ENCODE peak calls at places on chromosome 2, in seven cellular contexts. C is heart left ventricle, E is AG04450, Z is astrocyte of the spinal cord, H is cardiac fibroblast, I is left ventricle myocardium inferior, V is lower lobe of right lung. R is an unnamed sample.

GRCh38 chr2:207833265-207833751 is 63.6 kb upstream of the FZD5 start:
- DNase-seq in C (no peak), E (no peak), Z (no peak), H (peak; percentile 15), I (no peak), V (no peak), R (no peak)

GRCh38 chr2:20633794-20634259 is 17.1 kb downstream of the HS1BP3 start:
- DNase-seq in C (no peak), E (no peak), Z (no peak), H (no peak), I (peak; percentile 36), V (peak; percentile 87), R (no peak)

GRCh38 chr2:158061763-158062162 is 39.9 kb upstream of the UPP2 start:
- DNase-seq in C (no peak), E (no peak), Z (no peak), H (no peak), I (no peak), V (no peak), R (no peak)

GRCh38 chr2:206814486-206814885 is 49.1 kb downstream of the FASTKD2 start:
- DNase-seq in C (no peak), E (no peak), Z (no peak), H (no peak), I (no peak), V (no peak), R (no peak)

GRCh38 chr2:138115664-138116063 is 151.4 kb downstream of the HNMT start:
- DNase-seq in C (no peak), E (no peak), Z (no peak), H (peak; percentile 68), I (no peak), V (no peak), R (no peak)

GRCh38 chr2:241550616-241551580 is 7.6 kb upstream of the BOK start:
- DNase-seq in C (no peak), E (no peak), Z (no peak), H (no peak), I (no peak), V (no peak), R (no peak)

GRCh38 chr2:155792666-155793065 is 539.9 kb downstream of the NR4A2 start:
- DNase-seq in C (no peak), E (no peak), Z (no peak), H (no peak), I (no peak), V (no peak), R (no peak)

GRCh38 chr2:104249666-104250065 is 604.2 kb upstream of the POU3F3 start:
- DNase-seq in C (no peak), E (no peak), Z (no peak), H (no peak), I (no peak), V (no peak), R (no peak)

GRCh38 chr2:173964565-173965371 is 405 bp downstream of the SP3 start:
- DNase-seq in C (peak; percentile 92), E (peak; percentile 71), Z (peak; percentile 87), H (peak; percentile 86), I (peak; percentile 91), V (peak; percentile 92), R (peak; percentile 49)

GRCh38 chr2:113056501-113056900 is 2.5 kb upstream of the IL36RN start:
- DNase-seq in C (no peak), E (no peak), Z (no peak), H (peak; percentile 3), I (no peak), V (no peak), R (no peak)

GRCh38 chr2:223235986-223236385 is 184.0 kb downstream of the KCNE4 start:
- DNase-seq in C (no peak), E (no peak), Z (no peak), H (peak; percentile 27), I (no peak), V (no peak), R (no peak)

GRCh38 chr2:9982248-9982647 is 30.8 kb downstream of the GRHL1 start:
- DNase-seq in C (no peak), E (peak; percentile 83), Z (peak; percentile 74), H (peak; percentile 93), I (no peak), V (no peak), R (peak; percentile 80)

GRCh38 chr2:46096272-46096671 is 200.9 kb upstream of the EPAS1 start:
- DNase-seq in C (no peak), E (no peak), Z (no peak), H (peak; percentile 44), I (no peak), V (no peak), R (no peak)

GRCh38 chr2:238456449-238456848 is 29.7 kb downstream of the ASB1 start:
- DNase-seq in C (no peak), E (no peak), Z (no peak), H (no peak), I (no peak), V (no peak), R (no peak)

DNA sequence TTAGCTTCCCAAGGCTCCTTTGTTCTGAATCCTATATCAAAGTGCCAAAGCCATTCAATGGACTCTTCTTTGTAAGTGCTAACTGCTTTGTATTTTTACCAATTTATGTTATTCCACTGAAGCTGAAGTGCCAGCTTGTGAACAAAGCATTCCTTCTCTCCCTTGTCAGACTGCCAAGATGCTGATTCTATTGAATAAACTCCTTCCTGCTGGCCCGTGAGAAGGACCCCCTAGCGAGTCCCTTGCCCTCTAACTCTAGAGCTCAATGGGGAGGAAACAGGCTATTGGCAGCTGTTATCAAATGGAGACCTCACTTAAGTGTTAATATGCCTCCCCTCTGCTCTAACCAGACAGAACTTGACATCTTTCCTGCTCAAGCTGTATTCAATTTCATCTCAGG is 1097.9 kb upstream of the CNTNAP5 start:
- DNase-seq in C (no peak), E (no peak), Z (no peak), H (no peak), I (no peak), V (no peak), R (peak; percentile 2)
- H3K4me3 ChIP-seq in C (no peak overlapping the region), E (no peak overlapping the region), Z (no peak overlapping the region), H (no peak overlapping the region), I (no peak overlapping the region), V (no peak overlapping the region), R (no peak overlapping the region)

DNA sequence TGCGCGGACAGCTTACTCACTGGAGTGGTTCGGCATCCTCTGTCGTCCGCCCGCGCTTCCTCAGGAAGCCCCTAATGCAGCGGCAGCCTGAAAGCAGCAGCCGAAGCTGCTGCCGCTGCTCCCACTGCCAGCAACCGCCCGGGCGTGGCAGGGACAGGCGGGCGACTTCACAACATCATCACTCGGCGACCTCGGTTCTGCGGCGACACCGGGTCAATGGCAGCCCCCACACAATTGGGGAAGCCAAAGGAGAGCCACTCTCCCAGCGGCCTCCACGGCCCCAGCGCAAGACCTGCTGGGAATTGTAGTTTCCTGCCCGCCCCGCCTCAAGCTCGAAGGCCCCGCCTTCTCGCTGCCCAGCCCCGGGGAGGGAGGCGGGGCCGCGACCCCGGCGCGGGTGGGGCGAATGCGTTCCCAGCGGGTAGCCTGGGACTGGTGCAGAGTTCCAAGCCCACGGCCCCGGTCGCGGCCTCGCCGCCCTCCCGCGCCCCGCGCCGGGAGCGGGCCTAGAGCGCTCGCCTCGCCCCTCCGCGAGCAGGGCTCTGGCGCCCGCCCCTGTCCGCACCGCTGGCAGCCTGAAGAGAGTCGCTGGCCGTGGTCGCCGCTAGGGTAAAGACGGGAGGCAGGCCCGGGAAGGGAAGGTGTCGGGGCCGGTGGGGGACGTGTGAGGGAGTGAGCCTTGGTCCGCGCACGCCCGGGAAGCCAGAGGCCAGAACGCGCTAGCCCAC is at the start of the genes STRADB and TRAK2:
- DNase-seq in C (peak; percentile 97), E (peak; percentile 68), Z (peak; percentile 96), H (peak; percentile 95), I (peak; percentile 96), V (peak; percentile 96), R (peak; percentile 73)
- TF ChIP-seq CTCF in C (peak; percentile 21), E (peak; percentile 10), Z (peak; percentile 16), H (peak; percentile 30), I (peak; percentile 62), V (peak; percentile 33), R (peak; percentile 16)

DNA sequence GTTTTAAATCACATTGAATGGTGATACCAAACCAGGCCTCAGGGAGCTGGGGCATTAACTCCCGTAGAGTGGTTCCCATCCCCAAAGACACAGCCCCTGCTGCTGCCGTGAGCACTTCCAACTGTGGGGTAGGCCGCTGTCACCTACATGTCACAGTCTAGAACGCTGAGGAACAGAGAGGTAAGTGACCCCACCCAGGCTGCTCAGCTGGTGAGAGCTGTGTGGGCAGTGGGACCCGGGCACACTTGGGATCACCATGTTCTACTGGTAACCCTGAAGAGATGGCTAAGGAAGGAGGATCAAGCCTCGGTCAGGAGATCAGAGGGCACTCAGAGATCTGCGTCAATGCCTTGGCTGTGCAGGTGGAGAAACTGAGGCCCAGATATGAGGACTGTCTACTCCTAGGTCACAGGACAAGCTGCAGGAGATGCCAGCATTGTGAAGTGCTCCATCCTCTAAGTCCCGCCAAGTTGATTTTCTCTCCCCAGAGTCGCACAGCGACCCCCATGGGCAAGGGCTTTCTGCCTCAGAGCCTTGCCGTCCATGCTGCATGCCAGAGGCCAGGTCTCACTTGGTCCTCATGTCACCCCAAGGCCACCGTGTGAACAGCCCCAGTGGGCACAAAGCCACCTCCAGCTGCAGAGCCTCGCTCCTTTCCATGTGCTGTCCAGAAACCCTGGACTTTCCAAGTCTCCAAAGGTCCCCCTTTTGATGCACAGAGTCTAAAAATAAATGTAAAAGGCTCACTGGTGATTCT is 144.2 kb upstream of the OTOS start:
- DNase-seq in C (no peak), E (no peak), Z (no peak), H (no peak), I (no peak), V (no peak), R (no peak)
- H3K4me3 ChIP-seq in C (no peak overlapping the region), E (no peak overlapping the region), Z (no peak overlapping the region), H (no peak overlapping the region), I (no peak overlapping the region), V (no peak overlapping the region), R (no peak overlapping the region)

GRCh38 chr2:100820346-100821254 is 661 bp downstream of the NPAS2 start:
- DNase-seq in C (no peak), E (no peak), Z (no peak), H (no peak), I (no peak), V (no peak), R (no peak)

GRCh38 chr2:100819365-100820345 is at the start of gene NPAS2:
- DNase-seq in C (peak; percentile 58), E (no peak), Z (peak; percentile 43), H (peak; percentile 57), I (peak; percentile 54), V (no peak), R (no peak)

GRCh38 chr2:100818003-100818605 is 1.8 kb upstream of the NPAS2 start:
- DNase-seq in C (no peak), E (no peak), Z (peak; percentile 61), H (peak; percentile 78), I (no peak), V (no peak), R (no peak)

GRCh38 chr2:100817388-100817985 is 2.5 kb upstream of the NPAS2 start:
- DNase-seq in C (no peak), E (no peak), Z (no peak), H (peak; percentile 31), I (no peak), V (no peak), R (no peak)

DNA sequence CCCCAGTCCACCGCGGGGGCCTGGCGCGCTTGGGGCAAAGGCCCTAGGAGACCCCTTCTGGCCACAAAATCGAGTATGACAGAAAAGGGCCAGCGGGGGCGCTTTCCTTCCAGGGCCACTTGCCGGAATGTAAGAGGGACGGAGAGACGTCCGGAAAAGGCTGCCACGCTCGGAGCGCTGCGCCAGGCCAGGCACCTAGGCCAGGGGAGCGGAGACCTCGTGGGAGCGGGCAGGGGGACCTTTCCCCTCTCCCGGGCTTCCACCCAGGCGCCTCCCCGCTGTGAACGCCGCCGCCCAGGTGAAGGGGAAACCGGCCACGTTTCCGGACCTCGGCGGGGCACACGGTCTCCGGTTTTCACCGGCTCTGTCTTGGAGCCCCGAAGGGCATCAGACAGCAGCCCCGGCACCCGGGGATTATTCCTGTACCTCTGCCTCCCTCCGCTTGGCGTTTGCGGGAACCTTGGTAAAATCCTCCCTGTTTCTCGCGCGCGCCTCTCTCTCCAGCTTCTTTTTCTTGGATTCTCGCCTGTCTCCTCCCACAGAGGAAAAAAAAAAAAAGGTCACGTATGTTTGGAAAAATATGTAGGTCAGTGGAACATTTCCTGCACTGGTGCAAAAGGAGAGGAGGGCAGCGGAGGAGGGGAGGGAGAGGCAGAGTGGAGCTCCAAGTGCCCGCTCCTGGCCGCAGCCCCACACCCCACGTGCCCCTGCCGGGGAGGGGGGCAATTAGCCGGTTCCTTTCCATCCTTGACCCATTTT is 1.2 kb upstream of the NPAS2 start:
- DNase-seq in C (peak; percentile 49), E (peak; percentile 33), Z (peak; percentile 79), H (peak; percentile 92), I (peak; percentile 68), V (peak; percentile 71), R (peak; percentile 22)
- TF ChIP-seq CTCF in C (no peak), E (peak; percentile 40), Z (peak; percentile 44), H (peak; percentile 34), I (peak; percentile 40), V (peak; percentile 21), R (peak; percentile 28)

R was measured in astrocyte of the cerebellum.